ENCODE peak calls at places on chromosomes 12 and 14, in seven cellular contexts. One of them, this sample, is unnamed.

GRCh38 chr14:93044116-93044515 is 71.6 kb downstream of the ITPK1 start:
- DNase-seq in tibial nerve: no peak
- DNase-seq in fibroblast of mammary gland: no peak
- DNase-seq in A549: no peak
- DNase-seq in adrenal gland: no peak
- DNase-seq in H1: no peak
- DNase-seq in AG04449: no peak
- DNase-seq in this sample: no peak

GRCh38 chr12:51851408-51852097 is 3.0 kb upstream of the FIGNL2 start:
- DNase-seq in adrenal gland: no peak
- DNase-seq in fibroblast of mammary gland: no peak
- DNase-seq in tibial nerve: no peak
- DNase-seq in AG04449: no peak
- DNase-seq in H1: no peak
- DNase-seq in A549: no peak
- DNase-seq in this sample: no peak

GRCh38 chr14:22375321-22375930 is 213.6 kb downstream of the DAD1 start:
- DNase-seq in AG04449: no peak
- DNase-seq in fibroblast of mammary gland: peak
- DNase-seq in tibial nerve: peak
- DNase-seq in A549: peak
- DNase-seq in H1: no peak
- DNase-seq in adrenal gland: no peak
- DNase-seq in this sample: peak

GRCh38 chr12:120316798-120317257 is 10.8 kb downstream of the PLA2G1B start:
- DNase-seq in A549: no peak
- DNase-seq in tibial nerve: no peak
- DNase-seq in fibroblast of mammary gland: no peak
- DNase-seq in adrenal gland: peak
- DNase-seq in H1: no peak
- DNase-seq in AG04449: no peak
- DNase-seq in this sample: no peak

GRCh38 chr14:54011001-54011400 is 54.4 kb upstream of the BMP4 start:
- DNase-seq in tibial nerve: no peak
- DNase-seq in H1: no peak
- DNase-seq in AG04449: no peak
- DNase-seq in adrenal gland: no peak
- DNase-seq in A549: no peak
- DNase-seq in fibroblast of mammary gland: no peak
- DNase-seq in this sample: no peak

GRCh38 chr14:64658201-64658600 is 46.0 kb upstream of the PLEKHG3 start:
- DNase-seq in adrenal gland: no peak
- DNase-seq in A549: no peak
- DNase-seq in fibroblast of mammary gland: no peak
- DNase-seq in AG04449: no peak
- DNase-seq in tibial nerve: no peak
- DNase-seq in H1: no peak
- DNase-seq in this sample: no peak

GRCh38 chr14:96098999-96099335 is 59.8 kb downstream of the C14orf132 start:
- DNase-seq in H1: no peak
- DNase-seq in adrenal gland: no peak
- DNase-seq in tibial nerve: no peak
- DNase-seq in A549: no peak
- DNase-seq in AG04449: no peak
- DNase-seq in fibroblast of mammary gland: no peak
- DNase-seq in this sample: no peak

GRCh38 chr14:64110832-64111231 is 183.3 kb downstream of the ESR2 start:
- DNase-seq in AG04449: no peak
- DNase-seq in H1: no peak
- DNase-seq in A549: no peak
- DNase-seq in tibial nerve: no peak
- DNase-seq in fibroblast of mammary gland: peak
- DNase-seq in adrenal gland: no peak
- DNase-seq in this sample: no peak

GRCh38 chr14:30553311-30553989 is 5.5 kb upstream of the G2E3 start:
- DNase-seq in A549: no peak
- DNase-seq in fibroblast of mammary gland: peak
- DNase-seq in tibial nerve: no peak
- DNase-seq in H1: no peak
- DNase-seq in adrenal gland: no peak
- DNase-seq in AG04449: no peak
- DNase-seq in this sample: no peak

GRCh38 chr12:104342147-104342546 is 38.6 kb downstream of the EID3 start:
- DNase-seq in adrenal gland: no peak
- DNase-seq in tibial nerve: no peak
- DNase-seq in fibroblast of mammary gland: no peak
- DNase-seq in AG04449: no peak
- DNase-seq in A549: no peak
- DNase-seq in H1: no peak
- DNase-seq in this sample: no peak

GRCh38 chr12:104340177-104340576 is 36.6 kb downstream of the EID3 start:
- DNase-seq in tibial nerve: no peak
- DNase-seq in fibroblast of mammary gland: peak
- DNase-seq in AG04449: no peak
- DNase-seq in A549: no peak
- DNase-seq in adrenal gland: peak
- DNase-seq in H1: no peak
- DNase-seq in this sample: no peak

GRCh38 chr12:104340917-104341611 is 37.5 kb downstream of the EID3 start:
- DNase-seq in adrenal gland: no peak
- DNase-seq in tibial nerve: no peak
- DNase-seq in H1: no peak
- DNase-seq in A549: no peak
- DNase-seq in AG04449: no peak
- DNase-seq in fibroblast of mammary gland: no peak
- DNase-seq in this sample: no peak

GRCh38 chr12:104337030-104337558 is 33.6 kb downstream of the EID3 start:
- DNase-seq in H1: no peak
- DNase-seq in A549: no peak
- DNase-seq in tibial nerve: no peak
- DNase-seq in fibroblast of mammary gland: no peak
- DNase-seq in AG04449: no peak
- DNase-seq in adrenal gland: no peak
- DNase-seq in this sample: no peak

GRCh38 chr12:104339663-104340062 is 36.1 kb downstream of the EID3 start:
- DNase-seq in adrenal gland: no peak
- DNase-seq in fibroblast of mammary gland: peak
- DNase-seq in H1: no peak
- DNase-seq in A549: no peak
- DNase-seq in AG04449: no peak
- DNase-seq in tibial nerve: no peak
- DNase-seq in this sample: no peak
- TF ChIP-seq CTCF in adrenal gland: no peak
- TF ChIP-seq CTCF in fibroblast of mammary gland: peak
- TF ChIP-seq CTCF in H1: no peak
- TF ChIP-seq CTCF in A549: no peak
- TF ChIP-seq CTCF in AG04449: no peak
- TF ChIP-seq CTCF in tibial nerve: no peak
- TF ChIP-seq CTCF in this sample: no peak

GRCh38 chr12:3668479-3669165 is 84.3 kb downstream of the CRACR2A start:
- DNase-seq in A549: no peak
- DNase-seq in tibial nerve: no peak
- DNase-seq in fibroblast of mammary gland: no peak
- DNase-seq in adrenal gland: no peak
- DNase-seq in H1: no peak
- DNase-seq in AG04449: no peak
- DNase-seq in this sample: no peak

GRCh38 chr12:3669594-3669993 is 83.3 kb downstream of the CRACR2A start:
- DNase-seq in A549: no peak
- DNase-seq in H1: no peak
- DNase-seq in fibroblast of mammary gland: no peak
- DNase-seq in tibial nerve: no peak
- DNase-seq in adrenal gland: no peak
- DNase-seq in AG04449: no peak
- DNase-seq in this sample: no peak

GRCh38 chr12:3671330-3672112 is 81.4 kb downstream of the CRACR2A start:
- DNase-seq in H1: no peak
- DNase-seq in tibial nerve: no peak
- DNase-seq in fibroblast of mammary gland: no peak
- DNase-seq in A549: no peak
- DNase-seq in adrenal gland: no peak
- DNase-seq in AG04449: no peak
- DNase-seq in this sample: no peak

GRCh38 chr12:3670083-3670620 is 82.8 kb downstream of the CRACR2A start:
- DNase-seq in tibial nerve: no peak
- DNase-seq in AG04449: no peak
- DNase-seq in H1: no peak
- DNase-seq in A549: no peak
- DNase-seq in fibroblast of mammary gland: no peak
- DNase-seq in adrenal gland: no peak
- DNase-seq in this sample: no peak

GRCh38 chr12:3667485-3667884 is 85.4 kb downstream of the CRACR2A start:
- DNase-seq in A549: no peak
- DNase-seq in tibial nerve: no peak
- DNase-seq in adrenal gland: no peak
- DNase-seq in AG04449: no peak
- DNase-seq in fibroblast of mammary gland: no peak
- DNase-seq in H1: no peak
- DNase-seq in this sample: peak
- TF ChIP-seq CTCF in A549: no peak
- TF ChIP-seq CTCF in tibial nerve: no peak
- TF ChIP-seq CTCF in adrenal gland: no peak
- TF ChIP-seq CTCF in AG04449: peak
- TF ChIP-seq CTCF in fibroblast of mammary gland: no peak
- TF ChIP-seq CTCF in H1: peak
- TF ChIP-seq CTCF in this sample: peak

GRCh38 chr12:662541-663292 is 528 bp downstream of the NINJ2 start:
- DNase-seq in adrenal gland: no peak
- DNase-seq in A549: no peak
- DNase-seq in fibroblast of mammary gland: no peak
- DNase-seq in tibial nerve: no peak
- DNase-seq in H1: no peak
- DNase-seq in AG04449: no peak
- DNase-seq in this sample: no peak

GRCh38 chr12:664779-665092 is 1.5 kb upstream of the NINJ2 start:
- DNase-seq in adrenal gland: no peak
- DNase-seq in H1: no peak
- DNase-seq in tibial nerve: no peak
- DNase-seq in AG04449: no peak
- DNase-seq in fibroblast of mammary gland: no peak
- DNase-seq in A549: no peak
- DNase-seq in this sample: no peak

GRCh38 chr12:664075-664778 is 982 bp upstream of the NINJ2 start:
- DNase-seq in AG04449: no peak
- DNase-seq in fibroblast of mammary gland: no peak
- DNase-seq in tibial nerve: no peak
- DNase-seq in A549: no peak
- DNase-seq in H1: no peak
- DNase-seq in adrenal gland: no peak
- DNase-seq in this sample: no peak

GRCh38 chr12:661720-662486 is 1.3 kb downstream of the NINJ2 start:
- DNase-seq in fibroblast of mammary gland: no peak
- DNase-seq in A549: no peak
- DNase-seq in AG04449: no peak
- DNase-seq in H1: no peak
- DNase-seq in adrenal gland: no peak
- DNase-seq in tibial nerve: no peak
- DNase-seq in this sample: no peak

DNA sequence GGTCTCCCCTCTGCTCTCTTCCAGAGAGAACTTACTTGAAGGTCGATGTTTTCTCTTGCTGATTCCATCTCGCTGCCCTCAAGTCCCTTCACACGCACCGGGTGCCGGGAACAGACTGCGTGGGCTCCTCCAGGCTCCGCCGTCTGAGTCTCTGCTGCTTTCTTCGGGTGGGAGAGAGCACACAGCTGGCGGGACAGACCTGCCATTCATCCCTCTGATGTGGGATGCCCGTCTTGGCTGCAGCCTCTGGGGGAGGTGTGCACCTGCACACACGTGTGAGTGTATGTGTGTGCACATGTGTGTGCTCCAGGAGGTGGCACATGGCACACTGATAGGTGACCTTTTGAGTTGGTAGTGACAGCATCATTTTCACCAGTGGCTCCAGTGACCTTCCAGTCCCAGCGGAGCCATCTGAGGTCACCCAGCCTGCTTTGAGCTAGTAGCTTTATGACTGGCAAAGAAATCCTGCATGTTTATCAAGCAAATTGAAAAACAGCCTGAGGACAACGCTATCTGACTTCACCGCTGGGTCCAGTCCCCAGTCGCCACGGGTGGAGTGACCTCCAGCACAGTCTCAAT is at the start of gene NINJ2:
- DNase-seq in tibial nerve: no peak
- DNase-seq in adrenal gland: no peak
- DNase-seq in H1: no peak
- DNase-seq in A549: no peak
- DNase-seq in fibroblast of mammary gland: no peak
- DNase-seq in AG04449: no peak
- DNase-seq in this sample: no peak
- TF ChIP-seq CTCF in tibial nerve: no peak
- TF ChIP-seq CTCF in adrenal gland: no peak
- TF ChIP-seq CTCF in H1: no peak
- TF ChIP-seq CTCF in A549: no peak
- TF ChIP-seq CTCF in fibroblast of mammary gland: no peak
- TF ChIP-seq CTCF in AG04449: no peak
- TF ChIP-seq CTCF in this sample: no peak

DNA sequence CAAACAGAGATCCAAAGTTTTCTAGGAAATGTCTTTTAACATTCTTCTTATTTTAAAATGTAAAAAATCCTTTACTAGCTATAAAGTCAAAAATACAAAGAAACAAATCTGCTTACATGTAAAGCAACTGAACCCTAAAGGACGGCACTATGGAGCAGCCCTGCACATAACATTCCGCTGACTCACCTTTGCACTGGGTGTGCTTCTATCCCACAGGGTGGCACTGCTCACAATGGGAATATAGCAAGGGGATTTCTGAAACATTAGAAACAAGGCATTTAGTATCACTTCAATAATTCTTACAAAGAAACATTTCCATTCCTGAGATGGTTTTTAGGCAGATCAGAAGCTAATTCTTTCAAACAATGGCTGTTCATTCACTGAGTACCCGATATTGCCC is 94.3 kb downstream of the C12orf42 start:
- DNase-seq in fibroblast of mammary gland: no peak
- DNase-seq in tibial nerve: no peak
- DNase-seq in A549: no peak
- DNase-seq in H1: peak
- DNase-seq in AG04449: no peak
- DNase-seq in adrenal gland: no peak
- DNase-seq in this sample: no peak
- TF ChIP-seq CTCF in fibroblast of mammary gland: no peak
- TF ChIP-seq CTCF in tibial nerve: no peak
- TF ChIP-seq CTCF in A549: no peak
- TF ChIP-seq CTCF in H1: peak
- TF ChIP-seq CTCF in AG04449: no peak
- TF ChIP-seq CTCF in adrenal gland: no peak
- TF ChIP-seq CTCF in this sample: no peak